ENCODE peak calls at places on chromosomes 7 and 10, in eight cellular contexts. One of them, this sample, is unnamed.

GRCh38 chr7:117858731-117859130 is 14.5 kb downstream of the CTTNBP2 start:
- DNase-seq in HCT116: no peak
- DNase-seq in CD4-positive, alpha-beta memory T cell: no peak
- DNase-seq in endothelial cell: no peak
- DNase-seq in hippocampal formation: no peak
- DNase-seq in CD8-positive, alpha-beta T cell: no peak
- DNase-seq in putamen: no peak
- DNase-seq in LHCN-M2: peak; percentile 4
- DNase-seq in this sample: no peak

GRCh38 chr10:69160809-69161225 is 19.2 kb upstream of the SUPV3L1 start:
- DNase-seq in CD4-positive, alpha-beta memory T cell: no peak
- DNase-seq in CD8-positive, alpha-beta T cell: no peak
- DNase-seq in HCT116: no peak
- DNase-seq in endothelial cell: no peak
- DNase-seq in LHCN-M2: peak; percentile 31
- DNase-seq in hippocampal formation: no peak
- DNase-seq in putamen: no peak
- DNase-seq in this sample: no peak

GRCh38 chr10:124745678-124746077 is 1.5 kb upstream of the FAM53B start:
- DNase-seq in endothelial cell: no peak
- DNase-seq in hippocampal formation: no peak
- DNase-seq in CD8-positive, alpha-beta T cell: no peak
- DNase-seq in HCT116: peak; percentile 56
- DNase-seq in LHCN-M2: peak; percentile 60
- DNase-seq in putamen: no peak
- DNase-seq in CD4-positive, alpha-beta memory T cell: peak; percentile 38
- DNase-seq in this sample: no peak

GRCh38 chr7:153524070-153524601 is 528.1 kb upstream of the DPP6 start:
- DNase-seq in LHCN-M2: no peak
- DNase-seq in putamen: peak; percentile 66
- DNase-seq in HCT116: no peak
- DNase-seq in endothelial cell: no peak
- DNase-seq in CD4-positive, alpha-beta memory T cell: no peak
- DNase-seq in CD8-positive, alpha-beta T cell: no peak
- DNase-seq in hippocampal formation: peak; percentile 14
- DNase-seq in this sample: no peak

GRCh38 chr7:3648276-3648675 is 347.2 kb downstream of the SDK1 start:
- DNase-seq in endothelial cell: no peak
- DNase-seq in LHCN-M2: no peak
- DNase-seq in HCT116: no peak
- DNase-seq in putamen: no peak
- DNase-seq in CD8-positive, alpha-beta T cell: no peak
- DNase-seq in hippocampal formation: no peak
- DNase-seq in CD4-positive, alpha-beta memory T cell: no peak
- DNase-seq in this sample: no peak

GRCh38 chr10:8026349-8027259 is 27.9 kb upstream of the GATA3 start:
- DNase-seq in CD4-positive, alpha-beta memory T cell: no peak
- DNase-seq in CD8-positive, alpha-beta T cell: no peak
- DNase-seq in LHCN-M2: no peak
- DNase-seq in endothelial cell: no peak
- DNase-seq in putamen: no peak
- DNase-seq in hippocampal formation: no peak
- DNase-seq in HCT116: no peak
- DNase-seq in this sample: no peak

GRCh38 chr10:62036186-62037081 is 134.9 kb downstream of the ARID5B start:
- DNase-seq in putamen: no peak
- DNase-seq in hippocampal formation: no peak
- DNase-seq in LHCN-M2: no peak
- DNase-seq in CD8-positive, alpha-beta T cell: no peak
- DNase-seq in HCT116: no peak
- DNase-seq in CD4-positive, alpha-beta memory T cell: no peak
- DNase-seq in endothelial cell: no peak
- DNase-seq in this sample: no peak

GRCh38 chr10:122422266-122422980 is 32.0 kb upstream of the ARMS2 start:
- DNase-seq in LHCN-M2: no peak
- DNase-seq in putamen: no peak
- DNase-seq in HCT116: no peak
- DNase-seq in CD4-positive, alpha-beta memory T cell: peak; percentile 57
- DNase-seq in endothelial cell: no peak
- DNase-seq in CD8-positive, alpha-beta T cell: peak; percentile 17
- DNase-seq in hippocampal formation: no peak
- DNase-seq in this sample: no peak

GRCh38 chr7:12378389-12378788 is 25.3 kb downstream of the VWDE start:
- DNase-seq in endothelial cell: no peak
- DNase-seq in putamen: no peak
- DNase-seq in CD4-positive, alpha-beta memory T cell: no peak
- DNase-seq in hippocampal formation: no peak
- DNase-seq in CD8-positive, alpha-beta T cell: no peak
- DNase-seq in HCT116: no peak
- DNase-seq in LHCN-M2: no peak
- DNase-seq in this sample: no peak

GRCh38 chr10:121926669-121927360 is 1.0 kb downstream of the ATE1 start:
- DNase-seq in LHCN-M2: peak; percentile 9
- DNase-seq in CD8-positive, alpha-beta T cell: no peak
- DNase-seq in CD4-positive, alpha-beta memory T cell: peak; percentile 55
- DNase-seq in putamen: peak; percentile 20
- DNase-seq in hippocampal formation: no peak
- DNase-seq in HCT116: no peak
- DNase-seq in endothelial cell: no peak
- DNase-seq in this sample: no peak

GRCh38 chr10:49053053-49053997 is 62.0 kb downstream of the VSTM4 start:
- DNase-seq in LHCN-M2: peak; percentile 5
- DNase-seq in CD4-positive, alpha-beta memory T cell: no peak
- DNase-seq in CD8-positive, alpha-beta T cell: no peak
- DNase-seq in HCT116: no peak
- DNase-seq in endothelial cell: no peak
- DNase-seq in putamen: no peak
- DNase-seq in hippocampal formation: no peak
- DNase-seq in this sample: no peak

GRCh38 chr10:109701583-109702215 is 221.6 kb downstream of the XPNPEP1 start:
- DNase-seq in endothelial cell: no peak
- DNase-seq in HCT116: no peak
- DNase-seq in LHCN-M2: peak; percentile 82
- DNase-seq in putamen: no peak
- DNase-seq in CD4-positive, alpha-beta memory T cell: no peak
- DNase-seq in hippocampal formation: no peak
- DNase-seq in CD8-positive, alpha-beta T cell: no peak
- DNase-seq in this sample: no peak

GRCh38 chr10:102150970-102151773 is 1.0 kb upstream of the NOLC1 start:
- DNase-seq in hippocampal formation: no peak
- DNase-seq in CD4-positive, alpha-beta memory T cell: no peak
- DNase-seq in HCT116: no peak
- DNase-seq in endothelial cell: no peak
- DNase-seq in CD8-positive, alpha-beta T cell: no peak
- DNase-seq in LHCN-M2: peak; percentile 80
- DNase-seq in putamen: no peak
- DNase-seq in this sample: no peak

GRCh38 chr7:135253851-135254815 is 20.5 kb downstream of the STRA8 start:
- DNase-seq in LHCN-M2: peak; percentile 95
- DNase-seq in putamen: peak; percentile 89
- DNase-seq in CD4-positive, alpha-beta memory T cell: no peak
- DNase-seq in CD8-positive, alpha-beta T cell: no peak
- DNase-seq in endothelial cell: peak; percentile 12
- DNase-seq in hippocampal formation: peak; percentile 72
- DNase-seq in HCT116: peak; percentile 29
- DNase-seq in this sample: no peak

GRCh38 chr10:17805921-17806577 is 3.1 kb upstream of the MRC1 start:
- DNase-seq in CD8-positive, alpha-beta T cell: no peak
- DNase-seq in CD4-positive, alpha-beta memory T cell: no peak
- DNase-seq in HCT116: peak; percentile 29
- DNase-seq in LHCN-M2: no peak
- DNase-seq in hippocampal formation: no peak
- DNase-seq in putamen: no peak
- DNase-seq in endothelial cell: no peak
- DNase-seq in this sample: no peak

GRCh38 chr10:35339946-35340345 is 3.6 kb downstream of the CCNY start:
- DNase-seq in HCT116: no peak
- DNase-seq in hippocampal formation: no peak
- DNase-seq in CD8-positive, alpha-beta T cell: no peak
- DNase-seq in CD4-positive, alpha-beta memory T cell: no peak
- DNase-seq in putamen: no peak
- DNase-seq in endothelial cell: no peak
- DNase-seq in LHCN-M2: peak; percentile 73
- DNase-seq in this sample: no peak

GRCh38 chr7:64625114-64626082 is 40.5 kb upstream of the ZNF107 start:
- DNase-seq in CD4-positive, alpha-beta memory T cell: no peak
- DNase-seq in hippocampal formation: no peak
- DNase-seq in HCT116: no peak
- DNase-seq in endothelial cell: no peak
- DNase-seq in putamen: no peak
- DNase-seq in CD8-positive, alpha-beta T cell: peak; percentile 7
- DNase-seq in LHCN-M2: peak; percentile 8
- DNase-seq in this sample: no peak

GRCh38 chr7:31102151-31102972 is 50.3 kb downstream of the ADCYAP1R1 start:
- DNase-seq in LHCN-M2: no peak
- DNase-seq in endothelial cell: no peak
- DNase-seq in CD4-positive, alpha-beta memory T cell: no peak
- DNase-seq in HCT116: no peak
- DNase-seq in CD8-positive, alpha-beta T cell: no peak
- DNase-seq in hippocampal formation: no peak
- DNase-seq in putamen: no peak
- DNase-seq in this sample: no peak

GRCh38 chr10:6621536-6621935 is 41.5 kb upstream of the PRKCQ start:
- DNase-seq in LHCN-M2: peak; percentile 14
- DNase-seq in HCT116: no peak
- DNase-seq in putamen: peak; percentile 30
- DNase-seq in hippocampal formation: no peak
- DNase-seq in CD8-positive, alpha-beta T cell: no peak
- DNase-seq in endothelial cell: no peak
- DNase-seq in CD4-positive, alpha-beta memory T cell: no peak
- DNase-seq in this sample: no peak

GRCh38 chr7:101743995-101744360 is 73.4 kb upstream of the CUX1 start:
- DNase-seq in LHCN-M2: no peak
- DNase-seq in CD8-positive, alpha-beta T cell: no peak
- DNase-seq in putamen: no peak
- DNase-seq in endothelial cell: peak; percentile 15
- DNase-seq in HCT116: no peak
- DNase-seq in CD4-positive, alpha-beta memory T cell: no peak
- DNase-seq in hippocampal formation: no peak
- DNase-seq in this sample: peak; percentile 61

GRCh38 chr10:132846631-132847415 is 60.9 kb upstream of the NKX6-2 start:
- DNase-seq in putamen: no peak
- DNase-seq in endothelial cell: no peak
- DNase-seq in hippocampal formation: no peak
- DNase-seq in CD8-positive, alpha-beta T cell: no peak
- DNase-seq in HCT116: no peak
- DNase-seq in CD4-positive, alpha-beta memory T cell: no peak
- DNase-seq in LHCN-M2: no peak
- DNase-seq in this sample: no peak

GRCh38 chr10:119313645-119314044 is 106.3 kb downstream of the GRK5 start:
- DNase-seq in endothelial cell: no peak
- DNase-seq in CD8-positive, alpha-beta T cell: peak; percentile 47
- DNase-seq in CD4-positive, alpha-beta memory T cell: peak; percentile 67
- DNase-seq in LHCN-M2: no peak
- DNase-seq in HCT116: no peak
- DNase-seq in hippocampal formation: no peak
- DNase-seq in putamen: no peak
- DNase-seq in this sample: no peak

GRCh38 chr7:101519324-101520017 is 109.6 kb downstream of the MYL10 start:
- DNase-seq in putamen: no peak
- DNase-seq in endothelial cell: no peak
- DNase-seq in LHCN-M2: peak; percentile 65
- DNase-seq in CD4-positive, alpha-beta memory T cell: no peak
- DNase-seq in HCT116: no peak
- DNase-seq in hippocampal formation: no peak
- DNase-seq in CD8-positive, alpha-beta T cell: no peak
- DNase-seq in this sample: peak; percentile 18

GRCh38 chr7:154646126-154647013 is 356.6 kb downstream of the PAXIP1 start:
- DNase-seq in CD8-positive, alpha-beta T cell: no peak
- DNase-seq in LHCN-M2: no peak
- DNase-seq in hippocampal formation: no peak
- DNase-seq in endothelial cell: no peak
- DNase-seq in HCT116: no peak
- DNase-seq in putamen: no peak
- DNase-seq in CD4-positive, alpha-beta memory T cell: no peak
- DNase-seq in this sample: no peak

GRCh38 chr7:45215611-45216062 is 58.0 kb downstream of the RAMP3 start:
- DNase-seq in HCT116: no peak
- DNase-seq in CD4-positive, alpha-beta memory T cell: no peak
- DNase-seq in LHCN-M2: no peak
- DNase-seq in putamen: no peak
- DNase-seq in CD8-positive, alpha-beta T cell: no peak
- DNase-seq in endothelial cell: no peak
- DNase-seq in hippocampal formation: no peak
- DNase-seq in this sample: no peak

GRCh38 chr10:34522542-34522941 is 292.6 kb downstream of the PARD3 start:
- DNase-seq in HCT116: no peak
- DNase-seq in endothelial cell: no peak
- DNase-seq in LHCN-M2: peak; percentile 35
- DNase-seq in hippocampal formation: no peak
- DNase-seq in putamen: peak; percentile 56
- DNase-seq in CD8-positive, alpha-beta T cell: no peak
- DNase-seq in CD4-positive, alpha-beta memory T cell: no peak
- DNase-seq in this sample: no peak

GRCh38 chr7:5643280-5643679 is 138.2 kb downstream of the RNF216 start:
- DNase-seq in LHCN-M2: no peak
- DNase-seq in endothelial cell: peak; percentile 71
- DNase-seq in hippocampal formation: no peak
- DNase-seq in putamen: no peak
- DNase-seq in CD8-positive, alpha-beta T cell: peak; percentile 27
- DNase-seq in CD4-positive, alpha-beta memory T cell: peak; percentile 44
- DNase-seq in HCT116: no peak
- DNase-seq in this sample: no peak

GRCh38 chr10:72261323-72262018 is 12.3 kb upstream of the DDIT4 start:
- DNase-seq in hippocampal formation: no peak
- DNase-seq in LHCN-M2: peak; percentile 31
- DNase-seq in putamen: no peak
- DNase-seq in CD4-positive, alpha-beta memory T cell: peak; percentile 78
- DNase-seq in HCT116: no peak
- DNase-seq in CD8-positive, alpha-beta T cell: peak; percentile 40
- DNase-seq in endothelial cell: peak; percentile 19
- DNase-seq in this sample: no peak

GRCh38 chr10:25493122-25493893 is 318.5 kb downstream of the GPR158 start:
- DNase-seq in endothelial cell: peak; percentile 21
- DNase-seq in LHCN-M2: peak; percentile 83
- DNase-seq in putamen: peak; percentile 49
- DNase-seq in CD4-positive, alpha-beta memory T cell: no peak
- DNase-seq in hippocampal formation: no peak
- DNase-seq in HCT116: peak; percentile 50
- DNase-seq in CD8-positive, alpha-beta T cell: no peak
- DNase-seq in this sample: no peak

GRCh38 chr10:72316748-72317435 is 37.8 kb downstream of the DNAJB12 start:
- DNase-seq in LHCN-M2: no peak
- DNase-seq in CD4-positive, alpha-beta memory T cell: peak; percentile 72
- DNase-seq in putamen: no peak
- DNase-seq in HCT116: no peak
- DNase-seq in hippocampal formation: peak; percentile 38
- DNase-seq in endothelial cell: no peak
- DNase-seq in CD8-positive, alpha-beta T cell: peak; percentile 58
- DNase-seq in this sample: no peak

This sample was measured in nephron progenitor cell.